ENCODE peak calls at places on chromosomes 2 and 18, in nine cellular contexts. A is PC-3, N is fibroblast of pulmonary artery, B is hepatocyte, T is ascending aorta, I is IMR-90, H is cardiac muscle cell, K is fibroblast of mammary gland, F is lower lobe of right lung. R is an unnamed sample.

GRCh38 chr2:102439065-102439695 is 16.2 kb downstream of the IL18RAP start:
- DNase-seq in A (peak; percentile 53), N (peak; percentile 79), B (peak; percentile 80), T (no peak), I (peak; percentile 74), H (peak; percentile 13), K (peak; percentile 67), F (no peak), R (peak; percentile 41)

GRCh38 chr18:59249186-59249774 is 24.0 kb downstream of the RAX start:
- DNase-seq in A (peak; percentile 90), N (peak; percentile 90), B (peak; percentile 81), T (no peak), I (peak; percentile 80), H (peak; percentile 76), K (peak; percentile 85), F (no peak), R (peak; percentile 53)

GRCh38 chr2:68722712-68723111 is 11.9 kb upstream of the ARHGAP25 start:
- DNase-seq in A (no peak), N (peak; percentile 8), B (no peak), T (no peak), I (no peak), H (no peak), K (no peak), F (no peak), R (no peak)

GRCh38 chr2:172968061-172968469 is 107.6 kb upstream of the MAP3K20 start:
- DNase-seq in A (peak; percentile 80), N (peak; percentile 92), B (peak; percentile 34), T (peak; percentile 19), I (peak; percentile 95), H (no peak), K (peak; percentile 97), F (no peak), R (no peak)

GRCh38 chr18:44680271-44681038 is at the start of gene SETBP1:
- DNase-seq in A (peak; percentile 48), N (peak; percentile 40), B (peak; percentile 84), T (peak; percentile 11), I (peak; percentile 2), H (peak; percentile 72), K (peak; percentile 68), F (peak; percentile 64), R (no peak)

GRCh38 chr18:39776766-39777165 is 2178.3 kb upstream of the PIK3C3 start:
- DNase-seq in A (no peak), N (no peak), B (no peak), T (no peak), I (no peak), H (no peak), K (no peak), F (no peak), R (peak; percentile 26)

GRCh38 chr2:33238111-33238510 is 238.3 kb upstream of the RASGRP3 start:
- DNase-seq in A (peak; percentile 89), N (peak; percentile 90), B (no peak), T (no peak), I (peak; percentile 94), H (no peak), K (peak; percentile 94), F (no peak), R (no peak)

GRCh38 chr2:231357048-231357447 is 38.5 kb upstream of the B3GNT7 start:
- DNase-seq in A (no peak), N (no peak), B (no peak), T (no peak), I (no peak), H (no peak), K (no peak), F (no peak), R (no peak)

GRCh38 chr2:215994901-215995300 is 18.4 kb downstream of the MREG start:
- DNase-seq in A (no peak), N (no peak), B (no peak), T (no peak), I (no peak), H (no peak), K (no peak), F (no peak), R (no peak)

GRCh38 chr2:236753611-236754010 is 184.0 kb downstream of the ACKR3 start:
- DNase-seq in A (peak; percentile 49), N (no peak), B (no peak), T (no peak), I (no peak), H (no peak), K (no peak), F (no peak), R (peak; percentile 44)

DNA sequence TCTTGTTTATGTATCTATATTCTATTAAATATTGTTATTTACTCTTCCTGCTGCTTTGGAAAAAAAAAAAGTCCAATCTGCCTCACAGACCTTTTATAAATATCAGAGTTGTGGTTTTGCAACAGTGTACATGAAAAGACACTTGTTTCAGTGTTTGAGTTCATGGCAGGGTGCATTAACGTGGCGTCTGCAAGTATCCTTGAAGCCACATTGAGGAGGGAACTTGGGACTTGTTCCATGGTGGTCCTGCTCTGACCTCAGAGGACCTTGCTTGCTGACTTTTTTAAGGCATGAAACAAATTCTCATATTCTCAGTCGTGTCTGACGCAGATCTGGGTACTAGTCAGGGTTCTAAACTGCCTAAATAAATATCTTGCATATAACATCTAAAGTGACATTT is 55.1 kb downstream of the CRIM1 start:
- DNase-seq in A (no peak), N (no peak), B (no peak), T (no peak), I (no peak), H (no peak), K (no peak), F (no peak), R (no peak)
- H3K4me3 ChIP-seq in A (no peak overlapping the region), N (no peak overlapping the region), B (no peak overlapping the region), T (peak overlapping the region; percentile 8), I (no peak overlapping the region), H (no peak overlapping the region), K (no peak overlapping the region), F (no peak overlapping the region), R (no peak overlapping the region)

GRCh38 chr2:86123328-86123727 is 17.3 kb downstream of the PTCD3 start:
- DNase-seq in A (no peak), N (no peak), B (no peak), T (no peak), I (no peak), H (no peak), K (no peak), F (no peak), R (no peak)

DNA sequence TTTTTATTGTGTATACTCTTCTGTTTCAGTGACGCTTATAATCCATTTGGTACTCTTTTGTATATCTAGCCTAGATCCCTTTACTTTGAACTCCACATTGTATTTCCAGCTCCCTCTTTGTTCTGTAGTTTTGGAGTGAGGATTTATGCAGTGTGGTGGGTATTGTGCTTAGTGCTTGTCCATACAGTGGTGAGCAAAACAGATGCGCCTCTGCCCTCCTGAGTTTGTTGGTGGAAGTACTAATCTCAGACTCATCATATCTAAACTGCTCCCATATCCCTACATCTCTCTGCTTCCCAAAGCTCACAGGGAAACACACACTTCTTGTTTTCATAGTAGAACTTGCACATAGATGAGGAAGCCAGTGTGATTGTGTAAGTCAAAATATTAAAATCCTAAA is 12.1 kb downstream of the PTCD3 start:
- DNase-seq in A (no peak), N (no peak), B (no peak), T (no peak), I (no peak), H (no peak), K (no peak), F (no peak), R (no peak)
- TF ChIP-seq CTCF in A (no peak), N (no peak), B (no peak), T (no peak), I (no peak), H (no peak), K (no peak), F (no peak), R (no peak)

GRCh38 chr2:23943666-23944065 is 3.4 kb downstream of the UBXN2A start:
- DNase-seq in A (no peak), N (no peak), B (no peak), T (no peak), I (no peak), H (no peak), K (no peak), F (no peak), R (no peak)

GRCh38 chr2:23941644-23942043 is 1.4 kb downstream of the UBXN2A start:
- DNase-seq in A (no peak), N (no peak), B (no peak), T (no peak), I (no peak), H (no peak), K (no peak), F (no peak), R (no peak)

GRCh38 chr2:23940976-23941605 is 828 bp downstream of the UBXN2A start:
- DNase-seq in A (peak; percentile 45), N (peak; percentile 50), B (no peak), T (no peak), I (peak; percentile 45), H (no peak), K (peak; percentile 39), F (no peak), R (no peak)

GRCh38 chr2:23940262-23940975 is at the start of gene UBXN2A:
- DNase-seq in A (peak; percentile 87), N (peak; percentile 79), B (peak; percentile 94), T (peak; percentile 9), I (peak; percentile 77), H (peak; percentile 91), K (peak; percentile 67), F (peak; percentile 87), R (no peak)

GRCh38 chr2:23939054-23939436 is 1.2 kb upstream of the UBXN2A start:
- DNase-seq in A (no peak), N (peak; percentile 54), B (no peak), T (no peak), I (peak; percentile 41), H (no peak), K (peak; percentile 38), F (no peak), R (no peak)
- H3K4me3 ChIP-seq in A (no peak overlapping the region), N (peak overlapping the region; percentile 81), B (peak overlapping the region; percentile 56), T (peak overlapping the region; percentile 98), I (peak overlapping the region; percentile 41), H (no peak overlapping the region), K (peak overlapping the region; percentile 66), F (peak overlapping the region; percentile 69), R (peak overlapping the region; percentile 83)

GRCh38 chr2:207529330-207530159 is at the start of gene CREB1:
- DNase-seq in A (peak; percentile 99), N (peak; percentile 99), B (peak; percentile 99), T (peak; percentile 97), I (peak; percentile 98), H (peak; percentile 98), K (peak; percentile 98), F (peak; percentile 99), R (peak; percentile 92)

GRCh38 chr2:207531024-207531411 is 1.3 kb downstream of the CREB1 start:
- DNase-seq in A (no peak), N (no peak), B (no peak), T (no peak), I (no peak), H (no peak), K (peak; percentile 34), F (no peak), R (no peak)

GRCh38 chr2:207532676-207533075 is 2.9 kb downstream of the CREB1 start:
- DNase-seq in A (no peak), N (no peak), B (no peak), T (no peak), I (no peak), H (no peak), K (no peak), F (no peak), R (no peak)

GRCh38 chr2:207530160-207531023 is 630 bp downstream of the CREB1 start:
- DNase-seq in A (peak; percentile 45), N (peak; percentile 51), B (peak; percentile 54), T (no peak), I (no peak), H (peak; percentile 46), K (peak; percentile 43), F (peak; percentile 67), R (no peak)

DNA sequence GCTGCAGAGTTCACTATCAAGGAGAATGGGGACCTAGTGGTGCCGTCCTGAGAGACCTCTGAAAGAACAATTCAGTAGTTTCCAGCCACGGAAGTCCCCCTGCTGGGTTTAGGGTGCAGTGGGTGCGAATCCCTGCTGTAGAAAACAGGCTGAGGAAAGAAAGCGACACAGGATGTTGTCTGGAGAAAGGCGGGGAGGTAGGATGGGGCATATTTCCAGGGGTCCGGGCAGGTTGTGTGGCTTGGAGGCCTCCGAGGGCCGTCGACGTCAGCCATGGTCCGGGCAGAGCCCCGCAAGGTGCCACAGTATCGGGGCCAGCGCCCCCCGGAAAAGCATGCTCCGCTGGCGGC is 807 bp upstream of the CREB1 start:
- DNase-seq in A (peak; percentile 46), N (peak; percentile 42), B (peak; percentile 56), T (no peak), I (no peak), H (no peak), K (peak; percentile 46), F (no peak), R (no peak)
- TF ChIP-seq CTCF in A (no peak), N (peak; percentile 19), B (no peak), T (peak; percentile 6), I (peak; percentile 7), H (peak; percentile 22), K (peak; percentile 26), F (no peak), R (peak; percentile 22)